ENCODE peak calls at places on chromosomes 5 and 9, in nine cellular contexts. One of them, this sample, is unnamed.

GRCh38 chr5:171129308-171129707 is 179.7 kb upstream of the TLX3 start:
- DNase-seq in CD4-positive, alpha-beta memory T cell: no peak
- DNase-seq in NB4: no peak
- DNase-seq in pons: no peak
- DNase-seq in neuronal stem cell: no peak
- DNase-seq in AG09319: no peak
- DNase-seq in omental fat pad: no peak
- DNase-seq in AG10803: no peak
- DNase-seq in HEK293T: no peak
- DNase-seq in this sample: no peak

GRCh38 chr9:129557192-129558036 is 63.5 kb downstream of the C9orf50 start:
- DNase-seq in CD4-positive, alpha-beta memory T cell: no peak
- DNase-seq in NB4: no peak
- DNase-seq in pons: no peak
- DNase-seq in neuronal stem cell: peak; percentile 94
- DNase-seq in AG09319: no peak
- DNase-seq in omental fat pad: no peak
- DNase-seq in AG10803: no peak
- DNase-seq in HEK293T: peak; percentile 60
- DNase-seq in this sample: no peak

GRCh38 chr5:75890546-75890945 is 173.3 kb upstream of the POC5 start:
- DNase-seq in CD4-positive, alpha-beta memory T cell: no peak
- DNase-seq in NB4: no peak
- DNase-seq in pons: no peak
- DNase-seq in neuronal stem cell: no peak
- DNase-seq in AG09319: no peak
- DNase-seq in omental fat pad: no peak
- DNase-seq in AG10803: no peak
- DNase-seq in HEK293T: no peak
- DNase-seq in this sample: no peak

GRCh38 chr9:90003046-90003355 is 398.2 kb downstream of the GADD45G start:
- DNase-seq in CD4-positive, alpha-beta memory T cell: no peak
- DNase-seq in NB4: no peak
- DNase-seq in pons: peak; percentile 49
- DNase-seq in neuronal stem cell: no peak
- DNase-seq in AG09319: no peak
- DNase-seq in omental fat pad: no peak
- DNase-seq in AG10803: no peak
- DNase-seq in HEK293T: no peak
- DNase-seq in this sample: peak; percentile 61

GRCh38 chr5:154221371-154221896 is 30.9 kb downstream of the GALNT10 start:
- DNase-seq in CD4-positive, alpha-beta memory T cell: peak; percentile 57
- DNase-seq in NB4: peak; percentile 26
- DNase-seq in pons: peak; percentile 55
- DNase-seq in neuronal stem cell: no peak
- DNase-seq in AG09319: peak; percentile 37
- DNase-seq in omental fat pad: no peak
- DNase-seq in AG10803: peak; percentile 98
- DNase-seq in HEK293T: no peak
- DNase-seq in this sample: peak; percentile 45

GRCh38 chr5:176447538-176447981 is 625 bp upstream of the FAF2 start:
- DNase-seq in CD4-positive, alpha-beta memory T cell: no peak
- DNase-seq in NB4: no peak
- DNase-seq in pons: no peak
- DNase-seq in neuronal stem cell: no peak
- DNase-seq in AG09319: no peak
- DNase-seq in omental fat pad: no peak
- DNase-seq in AG10803: no peak
- DNase-seq in HEK293T: peak; percentile 48
- DNase-seq in this sample: peak; percentile 71

GRCh38 chr5:145637396-145637795 is 197.7 kb downstream of the PRELID2 start:
- DNase-seq in CD4-positive, alpha-beta memory T cell: no peak
- DNase-seq in NB4: no peak
- DNase-seq in pons: no peak
- DNase-seq in neuronal stem cell: no peak
- DNase-seq in AG09319: no peak
- DNase-seq in omental fat pad: no peak
- DNase-seq in AG10803: peak; percentile 54
- DNase-seq in HEK293T: no peak
- DNase-seq in this sample: no peak

GRCh38 chr5:150295741-150296486 is 6.3 kb upstream of the CAMK2A start:
- DNase-seq in CD4-positive, alpha-beta memory T cell: no peak
- DNase-seq in NB4: no peak
- DNase-seq in pons: no peak
- DNase-seq in neuronal stem cell: no peak
- DNase-seq in AG09319: no peak
- DNase-seq in omental fat pad: no peak
- DNase-seq in AG10803: no peak
- DNase-seq in HEK293T: no peak
- DNase-seq in this sample: no peak

GRCh38 chr9:116945817-116946216 is 258.7 kb downstream of the TRIM32 start:
- DNase-seq in CD4-positive, alpha-beta memory T cell: no peak
- DNase-seq in NB4: peak; percentile 61
- DNase-seq in pons: peak; percentile 52
- DNase-seq in neuronal stem cell: no peak
- DNase-seq in AG09319: no peak
- DNase-seq in omental fat pad: no peak
- DNase-seq in AG10803: no peak
- DNase-seq in HEK293T: no peak
- DNase-seq in this sample: no peak

GRCh38 chr9:137797206-137798120 is 80.1 kb upstream of the CACNA1B start:
- DNase-seq in CD4-positive, alpha-beta memory T cell: no peak
- DNase-seq in NB4: no peak
- DNase-seq in pons: no peak
- DNase-seq in neuronal stem cell: no peak
- DNase-seq in AG09319: no peak
- DNase-seq in omental fat pad: no peak
- DNase-seq in AG10803: no peak
- DNase-seq in HEK293T: no peak
- DNase-seq in this sample: no peak

GRCh38 chr9:121743441-121744001 is 92.1 kb downstream of the DAB2IP start:
- DNase-seq in CD4-positive, alpha-beta memory T cell: no peak
- DNase-seq in NB4: no peak
- DNase-seq in pons: peak; percentile 89
- DNase-seq in neuronal stem cell: peak; percentile 81
- DNase-seq in AG09319: peak; percentile 69
- DNase-seq in omental fat pad: no peak
- DNase-seq in AG10803: peak; percentile 86
- DNase-seq in HEK293T: peak; percentile 74
- DNase-seq in this sample: peak; percentile 90

GRCh38 chr5:103259705-103260355 is 1.3 kb downstream of the MACIR start:
- DNase-seq in CD4-positive, alpha-beta memory T cell: no peak
- DNase-seq in NB4: no peak
- DNase-seq in pons: peak; percentile 46
- DNase-seq in neuronal stem cell: no peak
- DNase-seq in AG09319: no peak
- DNase-seq in omental fat pad: no peak
- DNase-seq in AG10803: peak; percentile 36
- DNase-seq in HEK293T: peak; percentile 35
- DNase-seq in this sample: no peak

GRCh38 chr5:81486711-81487110 is 92.8 kb upstream of the ACOT12 start:
- DNase-seq in CD4-positive, alpha-beta memory T cell: no peak
- DNase-seq in NB4: peak; percentile 4
- DNase-seq in pons: no peak
- DNase-seq in neuronal stem cell: no peak
- DNase-seq in AG09319: no peak
- DNase-seq in omental fat pad: no peak
- DNase-seq in AG10803: no peak
- DNase-seq in HEK293T: no peak
- DNase-seq in this sample: no peak

GRCh38 chr9:32180597-32180996 is 203.8 kb upstream of the ACO1 start:
- DNase-seq in CD4-positive, alpha-beta memory T cell: no peak
- DNase-seq in NB4: no peak
- DNase-seq in pons: no peak
- DNase-seq in neuronal stem cell: no peak
- DNase-seq in AG09319: no peak
- DNase-seq in omental fat pad: no peak
- DNase-seq in AG10803: no peak
- DNase-seq in HEK293T: no peak
- DNase-seq in this sample: no peak